ENCODE peak calls at places on chromosomes 4 and X, in five cellular contexts. Q, Y, J, A and S are unnamed samples.

GRCh38 chr4:54268151-54268550 is 39.1 kb downstream of the PDGFRA start:
- DNase-seq in Q (no peak), Y (no peak), J (no peak), A (no peak), S (no peak)

GRCh38 chr4:102317459-102317858 is 27.8 kb downstream of the SLC39A8 start:
- DNase-seq in A (no peak), J (no peak), Q (no peak), Y (no peak), S (no peak)

GRCh38 chrX:34653811-34654210 is 3.3 kb downstream of the TMEM47 start:
- DNase-seq in A (no peak), Q (no peak), Y (no peak), J (no peak), S (no peak)

GRCh38 chrX:40100141-40100536 is 2.4 kb upstream of the BCOR start:
- DNase-seq in J (peak), Q (no peak), Y (no peak), A (no peak), S (no peak)

GRCh38 chr4:37430718-37431416 is 186.3 kb downstream of the NWD2 start:
- DNase-seq in Y (no peak), Q (no peak), A (no peak), J (no peak), S (no peak)

GRCh38 chr4:124121511-124121934 is 591.0 kb downstream of the ANKRD50 start:
- DNase-seq in J (no peak), A (no peak), Y (no peak), Q (no peak), S (no peak)

GRCh38 chr4:79848329-79848728 is 224.7 kb downstream of the ANTXR2 start:
- DNase-seq in J (no peak), A (no peak), Q (no peak), Y (no peak), S (no peak)

GRCh38 chr4:110702326-110702725 is 79.4 kb upstream of the PITX2 start:
- DNase-seq in Y (no peak), Q (no peak), J (no peak), A (peak), S (no peak)

GRCh38 chr4:161650812-161651211 is 513.0 kb downstream of the FSTL5 start:
- DNase-seq in A (no peak), Y (no peak), J (no peak), Q (no peak), S (no peak)

GRCh38 chrX:21493226-21493850 is 119.1 kb downstream of the CNKSR2 start:
- DNase-seq in J (no peak), Y (no peak), Q (no peak), A (no peak), S (no peak)

GRCh38 chr4:44447563-44448504 is 775 bp downstream of the KCTD8 start:
- DNase-seq in J (peak), Y (peak), A (peak), Q (peak), S (peak)

GRCh38 chr4:79574741-79575451 is 166.9 kb upstream of the GK2 start:
- DNase-seq in Q (no peak), A (no peak), Y (no peak), J (no peak), S (no peak)

GRCh38 chr4:83440899-83441298 is 14.7 kb downstream of the HELQ start:
- DNase-seq in J (no peak), Q (no peak), A (no peak), Y (no peak), S (no peak)

GRCh38 chr4:145153904-145154298 is 26.5 kb downstream of the OTUD4 start:
- DNase-seq in Q (no peak), J (no peak), Y (no peak), A (no peak), S (no peak)

GRCh38 chr4:145153181-145153903 is 27.0 kb downstream of the OTUD4 start:
- DNase-seq in Q (no peak), J (no peak), A (no peak), Y (no peak), S (no peak)

GRCh38 chr4:145155268-145155870 is 25.0 kb downstream of the OTUD4 start:
- DNase-seq in J (no peak), Q (no peak), A (no peak), Y (no peak), S (no peak)

GRCh38 chr4:145148980-145149379 is 31.4 kb downstream of the OTUD4 start:
- DNase-seq in A (no peak), J (no peak), Q (no peak), Y (no peak), S (no peak)

DNA sequence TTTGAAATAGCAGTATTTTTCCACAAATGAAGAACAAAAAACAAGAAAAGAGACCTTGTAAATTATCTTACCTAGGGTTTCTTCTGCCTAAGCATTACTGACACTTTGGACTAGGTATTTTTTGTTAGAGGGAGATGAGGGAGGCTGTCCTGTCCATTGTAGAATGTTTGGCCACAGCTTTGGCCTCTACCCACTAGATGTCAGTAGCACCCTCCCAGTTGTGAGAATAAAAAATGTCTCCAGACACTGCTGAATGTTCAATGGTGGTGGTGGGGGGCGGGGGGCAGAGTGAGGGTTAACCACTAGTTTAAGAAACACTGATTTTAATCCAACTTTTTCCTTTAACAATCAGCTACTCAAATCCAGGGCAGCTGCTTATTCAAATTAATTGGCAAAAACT is 25.8 kb downstream of the OTUD4 start:
- DNase-seq in J (no peak), Y (no peak), Q (no peak), A (peak), S (no peak)
- TF ChIP-seq CTCF in J (peak), Y (no peak), Q (peak), A (peak), S (peak)

GRCh38 chr4:169852481-169852880 is 94.7 kb upstream of the HPF1 start:
- DNase-seq in Y (no peak), A (no peak), J (no peak), Q (no peak), S (no peak)
- H3K4me3 ChIP-seq in Y (no peak), A (no peak), J (no peak), Q (no peak), S (no peak)

GRCh38 chr4:30721353-30722091 is 1.4 kb downstream of the PCDH7 start:
- DNase-seq in J (no peak), A (peak), Q (peak), Y (peak), S (peak)
- H3K27ac ChIP-seq in J (no peak), A (no peak), Q (no peak), Y (peak), S (peak)

GRCh38 chrX:19823031-19823430 is 64.4 kb downstream of the SH3KBP1 start:
- DNase-seq in A (no peak), Y (no peak), J (no peak), Q (no peak), S (no peak)
- TF ChIP-seq CTCF in A (no peak), Y (no peak), J (no peak), Q (no peak), S (no peak)

GRCh38 chr4:1014395-1015167 is 3.2 kb downstream of the FGFRL1 start:
- DNase-seq in Q (no peak), A (no peak), Y (no peak), J (no peak), S (no peak)

GRCh38 chr4:1013225-1014073 is 2.0 kb downstream of the FGFRL1 start:
- DNase-seq in Q (no peak), A (no peak), Y (no peak), J (no peak), S (no peak)

GRCh38 chr4:1017211-1017610 is 5.8 kb downstream of the FGFRL1 start:
- DNase-seq in A (no peak), J (no peak), Q (no peak), Y (no peak), S (no peak)

GRCh38 chr4:1015746-1016145 is 4.3 kb downstream of the FGFRL1 start:
- DNase-seq in J (no peak), A (no peak), Q (no peak), Y (no peak), S (no peak)

DNA sequence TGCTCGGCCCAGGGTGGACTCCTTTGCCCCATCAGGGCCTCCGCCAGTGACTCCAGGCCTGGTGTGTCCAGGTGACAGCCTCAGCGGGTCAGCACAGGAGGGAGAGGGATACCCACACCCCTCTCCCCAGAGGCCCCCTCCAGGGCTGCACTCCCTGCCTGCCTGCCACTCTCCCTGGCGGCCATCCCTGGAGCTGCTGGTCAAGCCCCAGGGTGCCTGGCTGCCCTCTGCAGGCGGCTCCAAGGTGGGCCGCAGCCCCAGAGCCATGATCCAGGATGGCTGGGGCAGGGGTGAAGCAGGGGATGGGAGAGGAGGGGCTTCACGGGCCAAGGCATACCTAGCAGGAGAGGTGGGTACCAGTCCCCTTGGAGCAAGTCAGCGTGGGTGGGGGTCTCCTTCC is 3.8 kb downstream of the FGFRL1 start:
- DNase-seq in Y (no peak), A (no peak), Q (no peak), J (no peak), S (no peak)
- H3K4me3 ChIP-seq in Y (no peak), A (no peak), Q (no peak), J (no peak), S (no peak)

DNA sequence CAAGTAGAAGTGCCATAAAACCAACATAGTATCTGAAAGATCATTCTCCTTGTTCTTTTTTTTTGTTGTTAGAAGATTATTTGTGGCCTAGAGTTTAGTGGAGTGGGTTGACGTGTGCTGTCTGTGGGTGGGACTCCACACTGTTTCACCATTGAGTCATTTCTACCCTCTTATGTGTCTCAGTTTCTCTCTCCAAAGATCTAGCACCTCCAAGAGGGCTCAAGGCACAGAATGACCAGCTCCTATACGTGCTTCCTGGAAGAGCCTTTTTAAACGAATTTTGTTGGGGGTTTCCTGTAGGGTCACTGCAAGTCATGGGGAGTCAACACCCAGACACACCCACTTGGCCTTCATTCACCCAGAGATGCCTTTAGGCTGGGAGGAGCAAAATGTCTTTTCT is 150.1 kb downstream of the KLF8 start:
- DNase-seq in Y (no peak), Q (no peak), A (no peak), J (no peak), S (no peak)
- H3K27ac ChIP-seq in Y (no peak), Q (no peak), A (no peak), J (no peak), S (no peak)

DNA sequence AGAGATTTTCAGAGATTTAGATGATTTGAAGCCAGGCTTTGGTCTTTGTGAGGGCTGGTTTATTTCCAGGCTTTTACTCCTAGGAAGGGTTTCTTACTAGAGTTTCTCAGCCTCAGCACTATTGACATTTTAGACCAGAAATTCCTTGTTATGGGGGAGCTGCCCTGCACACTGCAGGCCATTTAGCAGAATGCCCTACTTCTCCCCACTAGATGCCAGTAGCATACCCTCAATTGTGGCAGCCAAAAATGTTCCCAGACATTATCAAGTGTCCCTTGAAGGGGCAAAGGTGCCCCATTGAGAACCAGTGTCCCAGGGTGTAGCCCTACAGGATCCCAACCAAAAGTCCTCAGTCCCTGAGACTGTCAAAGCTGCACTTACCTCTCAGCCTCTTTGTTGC is 231.6 kb downstream of the QDPR start:
- DNase-seq in J (no peak), Q (no peak), Y (no peak), A (peak), S (no peak)
- TF ChIP-seq CTCF in J (no peak), Q (no peak), Y (no peak), A (peak), S (no peak)

GRCh38 chr4:5051692-5052423 is 578 bp downstream of the STK32B start:
- DNase-seq in J (peak), A (peak), Y (no peak), Q (peak), S (no peak)
- H3K4me3 ChIP-seq in J (peak), A (peak), Y (peak), Q (peak), S (peak)

GRCh38 chrX:42720209-42720608 is 57.8 kb downstream of the PPP1R2C start:
- DNase-seq in Y (no peak), Q (no peak), J (no peak), A (no peak), S (no peak)

GRCh38 chrX:42710452-42710851 is 67.5 kb downstream of the PPP1R2C start:
- DNase-seq in Y (no peak), Q (no peak), A (no peak), J (no peak), S (no peak)

GRCh38 chrX:42715689-42716022 is 62.3 kb downstream of the PPP1R2C start:
- DNase-seq in J (no peak), A (no peak), Y (no peak), Q (no peak), S (no peak)

GRCh38 chrX:42714981-42715688 is 62.8 kb downstream of the PPP1R2C start:
- DNase-seq in Y (peak), J (peak), Q (peak), A (peak), S (peak)
- H3K27ac ChIP-seq in Y (no peak), J (no peak), Q (no peak), A (no peak), S (no peak)